ENCODE peak calls at places on chromosome 4, in nine cellular contexts. Y is ovary; M is fibroblast of lung; J is thoracic aorta; T is cardiac muscle cell; S is aorta; F is CD8-positive, alpha-beta memory T cell; H is psoas muscle; O is H9. C is an unnamed sample.

GRCh38 chr4:122412547-122412946 is 33.7 kb downstream of the ADAD1 start:
- DNase-seq in Y (no peak), M (peak; percentile 5), J (no peak), T (peak; percentile 2), S (no peak), F (no peak), H (no peak), O (no peak), C (no peak)

GRCh38 chr4:120850048-120850599 is 72.4 kb downstream of the PRDM5 start:
- DNase-seq in Y (no peak), M (peak; percentile 80), J (no peak), T (peak; percentile 38), S (no peak), F (no peak), H (no peak), O (no peak), C (no peak)

GRCh38 chr4:54165438-54165837 is 63.7 kb upstream of the PDGFRA start:
- DNase-seq in Y (no peak), M (peak; percentile 98), J (no peak), T (peak; percentile 92), S (no peak), F (no peak), H (no peak), O (no peak), C (no peak)

GRCh38 chr4:6239968-6240367 is 29.7 kb upstream of the WFS1 start:
- DNase-seq in Y (no peak), M (no peak), J (no peak), T (no peak), S (peak; percentile 30), F (no peak), H (no peak), O (no peak), C (no peak)

GRCh38 chr4:17447675-17448298 is 64.1 kb downstream of the QDPR start:
- DNase-seq in Y (peak; percentile 27), M (peak; percentile 77), J (no peak), T (peak; percentile 89), S (no peak), F (peak; percentile 39), H (no peak), O (peak; percentile 50), C (peak; percentile 63)

GRCh38 chr4:5203925-5204324 is 152.6 kb downstream of the STK32B start:
- DNase-seq in Y (no peak), M (no peak), J (no peak), T (no peak), S (no peak), F (no peak), H (no peak), O (no peak), C (no peak)

GRCh38 chr4:105361021-105361420 is 112.8 kb downstream of the PPA2 start:
- DNase-seq in Y (no peak), M (peak; percentile 2), J (no peak), T (no peak), S (no peak), F (no peak), H (no peak), O (no peak), C (no peak)

GRCh38 chr4:105147226-105148151 is 813 bp downstream of the TET2 start:
- DNase-seq in Y (peak; percentile 34), M (peak; percentile 56), J (no peak), T (peak; percentile 44), S (peak; percentile 68), F (peak; percentile 36), H (no peak), O (peak; percentile 69), C (peak; percentile 55)

GRCh38 chr4:336099-336892 is 1.3 kb upstream of the ZNF141 start:
- DNase-seq in Y (peak; percentile 42), M (no peak), J (no peak), T (peak; percentile 24), S (peak; percentile 80), F (peak; percentile 11), H (peak; percentile 42), O (peak; percentile 29), C (peak; percentile 49)

GRCh38 chr4:13539721-13540445 is 4.4 kb downstream of the NKX3-2 start:
- DNase-seq in Y (no peak), M (no peak), J (no peak), T (no peak), S (no peak), F (no peak), H (no peak), O (peak; percentile 44), C (no peak)

GRCh38 chr4:35125995-35126712 is 1118.2 kb downstream of the ARAP2 start:
- DNase-seq in Y (no peak), M (no peak), J (no peak), T (no peak), S (no peak), F (no peak), H (no peak), O (no peak), C (no peak)

GRCh38 chr4:110055014-110055768 is 142.5 kb downstream of the EGF start:
- DNase-seq in Y (no peak), M (peak; percentile 33), J (no peak), T (no peak), S (no peak), F (no peak), H (no peak), O (no peak), C (no peak)

GRCh38 chr4:21638171-21638715 is 310.3 kb downstream of the KCNIP4 start:
- DNase-seq in Y (no peak), M (no peak), J (no peak), T (no peak), S (no peak), F (no peak), H (no peak), O (no peak), C (no peak)

DNA sequence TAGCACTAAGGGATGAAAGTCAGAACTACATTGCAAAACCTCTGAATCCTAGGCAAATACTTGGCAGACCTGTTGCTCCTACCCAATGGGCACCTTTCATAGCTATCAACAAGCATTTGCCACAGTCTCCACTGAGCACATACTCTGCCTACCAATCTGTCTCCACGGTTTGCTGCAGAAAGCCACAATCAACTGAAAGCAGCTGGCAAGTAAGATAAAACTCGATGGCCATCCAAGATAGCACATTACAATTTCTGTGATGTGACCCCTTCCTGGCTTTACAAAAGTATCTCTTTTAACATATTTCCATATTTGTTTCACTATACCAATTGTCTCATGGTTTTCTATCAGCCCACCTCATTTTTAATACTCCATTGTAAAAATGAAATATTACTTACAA is 1060.5 kb upstream of the INTU start:
- DNase-seq in Y (no peak), M (no peak), J (no peak), T (no peak), S (no peak), F (no peak), H (no peak), O (no peak), C (no peak)
- H3K27me3 ChIP-seq in Y (no peaks in the 10 kb centered on the region), M (no peaks in the 10 kb centered on the region), J (no peaks in the 10 kb centered on the region), T (no peaks in the 10 kb centered on the region), S (no peaks in the 10 kb centered on the region), F (no peaks in the 10 kb centered on the region), H (no peaks in the 10 kb centered on the region), O (no peaks in the 10 kb centered on the region), C (no peaks in the 10 kb centered on the region)

DNA sequence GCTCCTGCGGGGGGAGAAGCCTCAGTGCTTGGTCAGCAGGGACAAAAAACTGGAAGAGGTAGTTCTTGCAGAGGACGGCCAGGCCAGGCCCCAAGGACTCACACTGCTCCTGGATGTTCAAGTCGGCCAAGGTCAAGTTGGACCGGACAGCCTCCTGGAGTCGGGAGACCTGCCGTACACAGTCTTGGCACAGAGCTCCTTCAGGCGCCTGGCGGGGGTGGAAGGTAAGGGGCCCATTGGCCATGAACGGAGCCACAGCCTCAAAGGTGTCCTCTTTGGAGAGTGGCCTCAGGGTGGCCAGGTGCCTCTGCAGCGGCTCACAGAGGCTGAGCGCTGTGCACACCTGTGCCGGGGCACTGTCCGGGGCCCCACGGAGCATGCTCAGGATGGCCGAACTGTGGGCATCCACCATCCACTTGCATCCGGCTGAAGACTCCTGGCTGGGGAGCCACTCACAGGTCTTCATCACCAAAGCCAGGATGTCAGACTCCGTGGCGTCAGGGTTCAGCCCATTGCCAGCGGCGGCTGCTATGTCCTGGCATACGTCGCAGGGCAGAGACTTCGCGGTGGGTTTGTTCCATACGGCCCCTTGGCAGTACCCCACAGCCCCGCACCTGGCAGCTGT is 477 bp downstream of the PSAPL1 start:
- DNase-seq in Y (no peak), M (no peak), J (no peak), T (no peak), S (no peak), F (no peak), H (no peak), O (no peak), C (no peak)
- H3K27me3 ChIP-seq in Y (no peaks in the 10 kb centered on the region), M (no peaks in the 10 kb centered on the region), J (no peaks in the 10 kb centered on the region), T (no peaks in the 10 kb centered on the region), S (no peaks in the 10 kb centered on the region), F (no peaks in the 10 kb centered on the region), H (no peaks in the 10 kb centered on the region), O (no peaks in the 10 kb centered on the region), C (no peaks in the 10 kb centered on the region)

DNA sequence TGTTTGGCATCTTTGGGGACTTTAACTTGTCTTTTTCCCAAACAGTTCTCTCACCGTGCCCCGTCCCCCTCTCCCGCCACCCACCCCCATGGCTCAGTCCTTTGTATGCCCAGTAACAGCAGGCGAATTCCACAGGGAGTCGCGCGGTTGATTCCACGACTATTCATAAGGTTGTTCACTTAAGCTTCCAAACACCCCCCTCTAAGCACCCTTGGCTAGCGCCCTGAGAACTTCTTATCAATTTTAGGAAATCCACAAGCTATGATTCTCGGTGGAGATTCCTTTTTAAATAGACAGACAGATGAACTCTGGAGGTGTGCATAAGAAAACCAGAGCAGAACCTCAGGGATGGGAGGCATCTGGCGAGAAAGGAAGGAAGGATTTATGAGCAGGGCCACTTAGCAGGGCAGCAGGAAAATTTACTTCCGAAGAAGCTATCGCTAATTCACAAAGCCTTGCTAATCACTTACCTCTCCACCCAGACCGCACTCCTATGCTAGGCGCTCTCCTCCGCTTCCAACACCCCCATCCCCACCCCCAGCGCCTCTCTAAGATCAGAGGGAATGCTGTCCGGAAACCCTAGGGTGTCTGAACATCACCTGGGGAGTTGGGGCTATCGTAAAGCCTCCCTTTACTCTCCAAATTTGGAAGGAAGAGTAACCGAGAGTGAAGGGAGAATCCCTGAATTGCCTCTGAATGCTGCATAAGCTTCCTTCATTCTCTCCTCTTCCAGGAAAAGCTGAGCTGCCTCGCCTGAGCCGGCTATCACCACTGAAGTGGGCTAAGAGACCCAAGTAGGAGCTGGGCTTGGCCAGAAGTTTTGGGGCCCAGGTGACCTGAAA is 1.7 kb downstream of the UNC5C start:
- DNase-seq in Y (no peak), M (peak; percentile 31), J (no peak), T (no peak), S (peak; percentile 73), F (no peak), H (no peak), O (peak; percentile 41), C (peak; percentile 53)
- H3K27me3 ChIP-seq in Y (no peaks in the 10 kb centered on the region), M (peaks cover 4% of the 10 kb centered on the region), J (no peaks in the 10 kb centered on the region), T (no peaks in the 10 kb centered on the region), S (no peaks in the 10 kb centered on the region), F (peaks cover 5% of the 10 kb centered on the region), H (peaks cover 44% of the 10 kb centered on the region), O (peaks cover 20% of the 10 kb centered on the region), C (no peaks in the 10 kb centered on the region)

GRCh38 chr4:8862334-8862733 is 9.3 kb downstream of the HMX1 start:
- DNase-seq in Y (no peak), M (no peak), J (no peak), T (no peak), S (no peak), F (no peak), H (no peak), O (no peak), C (no peak)
- H3K27me3 ChIP-seq in Y (no peaks in the 10 kb centered on the region), M (peaks cover 54% of the 10 kb centered on the region), J (peaks cover 4% of the 10 kb centered on the region), T (peaks cover 100% of the 10 kb centered on the region), S (no peaks in the 10 kb centered on the region), F (no peaks in the 10 kb centered on the region), H (peaks cover 98% of the 10 kb centered on the region), O (peaks cover 95% of the 10 kb centered on the region), C (no peaks in the 10 kb centered on the region)

C was measured in testis.